ENCODE peak calls at places on chromosomes 16 and 17, in five cellular contexts. V is PC-3, N is HCT116, J is neural progenitor cell, T is MM.1S. M is an unnamed sample.
A peak's percentile ranks its signal among the peaks of the same experiment; 100 is the strongest.

GRCh38 chr17:83006515-83007455 is 72.6 kb upstream of the METRNL start:
- DNase-seq in V (no peak), N (no peak), J (no peak), T (no peak), M (peak; percentile 31)

GRCh38 chr16:79714440-79714839 is 113.9 kb upstream of the MAF start:
- DNase-seq in V (no peak), N (no peak), J (no peak), T (no peak), M (no peak)

GRCh38 chr17:32928527-32929287 is 754 bp downstream of the TMEM98 start:
- DNase-seq in V (no peak), N (no peak), J (no peak), T (no peak), M (peak; percentile 57)

GRCh38 chr16:11104168-11105037 is 151.6 kb downstream of the SOCS1 start:
- DNase-seq in V (no peak), N (no peak), J (no peak), T (no peak), M (no peak)

GRCh38 chr17:63140255-63140654 is 174.2 kb downstream of the TANC2 start:
- DNase-seq in V (peak; percentile 18), N (no peak), J (no peak), T (peak; percentile 88), M (peak; percentile 28)

GRCh38 chr17:38911081-38911730 is 14.2 kb upstream of the LASP1NB start:
- DNase-seq in V (no peak), N (no peak), J (no peak), T (no peak), M (no peak)

GRCh38 chr17:16460796-16461605 is 31.0 kb downstream of the LRRC75A start:
- DNase-seq in V (no peak), N (no peak), J (no peak), T (no peak), M (no peak)

GRCh38 chr17:50117202-50118040 is 12.5 kb downstream of the SAMD14 start:
- DNase-seq in V (peak; percentile 85), N (peak; percentile 68), J (peak; percentile 92), T (peak; percentile 74), M (peak; percentile 84)

GRCh38 chr17:78592991-78593329 is 15.8 kb upstream of the DNAH17 start:
- DNase-seq in V (no peak), N (no peak), J (no peak), T (no peak), M (no peak)

GRCh38 chr17:35030780-35031179 is 32.7 kb downstream of the RFFL start:
- DNase-seq in V (no peak), N (no peak), J (no peak), T (no peak), M (no peak)

GRCh38 chr16:29656688-29657523 is 6.1 kb upstream of the SPN start:
- DNase-seq in V (no peak), N (no peak), J (no peak), T (no peak), M (no peak)

GRCh38 chr16:72987480-72987901 is 60.4 kb downstream of the ZFHX3 start:
- DNase-seq in V (peak; percentile 66), N (no peak), J (no peak), T (no peak), M (no peak)

GRCh38 chr16:85982563-85982939 is 83.6 kb downstream of the IRF8 start:
- DNase-seq in V (no peak), N (no peak), J (no peak), T (no peak), M (no peak)

GRCh38 chr17:76370261-76370993 is 14.0 kb upstream of the SPHK1 start:
- DNase-seq in V (peak; percentile 99), N (no peak), J (no peak), T (no peak), M (peak; percentile 99)

GRCh38 chr17:58312824-58313223 is 15.8 kb downstream of the TSPOAP1 start:
- DNase-seq in V (peak; percentile 22), N (no peak), J (no peak), T (no peak), M (no peak)

GRCh38 chr17:27477050-27477647 is 20.9 kb downstream of the KSR1 start:
- DNase-seq in V (no peak), N (no peak), J (no peak), T (no peak), M (no peak)

GRCh38 chr17:81517339-81518112 is 4.9 kb upstream of the ACTG1 start:
- DNase-seq in V (no peak), N (no peak), J (peak; percentile 46), T (peak; percentile 5), M (peak; percentile 52)

GRCh38 chr17:81516439-81516838 is 3.8 kb upstream of the ACTG1 start:
- DNase-seq in V (no peak), N (no peak), J (no peak), T (peak; percentile 4), M (no peak)

GRCh38 chr17:81515530-81516041 is 3.0 kb upstream of the ACTG1 start:
- DNase-seq in V (no peak), N (no peak), J (no peak), T (peak; percentile 3), M (no peak)

GRCh38 chr17:81518113-81518784 is 5.7 kb upstream of the ACTG1 start:
- DNase-seq in V (peak; percentile 25), N (no peak), J (peak; percentile 67), T (no peak), M (peak; percentile 52)

DNA sequence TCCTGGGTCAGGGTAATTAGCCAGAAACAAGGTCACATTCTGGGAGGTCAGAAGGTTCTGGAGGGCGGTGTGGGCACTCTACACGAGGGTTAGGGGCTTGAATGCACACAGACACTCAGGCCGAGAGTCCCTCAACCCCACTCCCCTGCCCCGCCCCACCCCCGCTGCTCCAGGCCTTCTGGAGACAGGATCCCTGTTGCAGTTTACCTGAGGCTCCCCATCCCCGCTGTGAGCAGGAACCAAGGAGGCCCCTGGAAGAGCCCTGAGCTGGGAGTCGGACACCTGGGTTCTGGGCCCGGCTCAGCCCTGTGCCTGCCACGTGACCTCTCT is 4.4 kb upstream of the ACTG1 start:
- DNase-seq in V (no peak), N (no peak), J (no peak), T (no peak), M (no peak)
- H3K9ac ChIP-seq in V (no peak overlapping the region), N (peak overlapping the region; percentile 94), J (no peak overlapping the region), T (no peak overlapping the region), M (peak overlapping the region; percentile 81)

DNA sequence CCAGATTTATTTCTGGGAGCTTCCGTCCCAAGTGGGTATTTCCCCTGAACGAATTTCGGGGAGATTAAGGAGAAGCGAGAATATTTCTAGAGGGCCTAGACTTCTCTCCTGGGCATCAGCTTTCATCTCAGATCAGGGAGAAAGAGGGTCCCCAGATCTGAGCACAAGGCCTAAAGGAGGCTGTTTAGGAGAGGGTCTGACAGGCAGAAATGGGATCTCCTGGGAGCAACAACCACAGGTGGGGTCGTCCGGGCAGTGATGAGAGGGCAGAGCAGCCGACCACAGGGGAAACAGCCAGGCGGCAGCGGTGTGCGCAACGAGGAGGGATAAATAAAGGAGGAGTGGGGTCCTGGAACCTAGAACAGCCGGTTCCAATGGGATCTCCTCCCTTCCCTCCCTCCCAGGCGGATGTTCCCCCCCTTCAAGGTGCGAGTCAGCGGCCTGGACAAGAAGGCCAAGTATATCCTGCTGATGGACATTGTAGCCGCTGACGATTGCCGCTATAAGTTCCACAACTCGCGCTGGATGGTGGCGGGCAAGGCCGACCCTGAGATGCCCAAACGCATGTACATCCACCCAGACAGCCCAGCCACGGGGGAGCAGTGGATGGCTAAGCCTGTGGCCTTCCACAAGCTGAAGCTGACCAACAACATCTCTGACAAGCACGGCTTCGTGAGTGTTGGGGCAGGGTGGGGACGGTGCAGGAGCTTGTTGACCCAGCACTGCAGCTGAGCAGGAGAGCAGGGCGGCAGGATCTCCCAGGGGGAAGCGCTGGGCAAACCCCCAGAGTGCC is 1.8 kb downstream of the TBX2 start:
- DNase-seq in V (no peak), N (no peak), J (peak; percentile 21), T (no peak), M (peak; percentile 49)
- TF ChIP-seq EZH2 in V (no peak), N (no peak), J (peak; percentile 100), T (no peak), M (no peak)

GRCh38 chr16:50844840-50845239 is 103.0 kb downstream of the CYLD start:
- DNase-seq in V (no peak), N (no peak), J (no peak), T (no peak), M (no peak)

GRCh38 chr16:50841081-50841886 is 99.4 kb downstream of the CYLD start:
- DNase-seq in V (no peak), N (no peak), J (peak; percentile 13), T (no peak), M (peak; percentile 13)

GRCh38 chr16:50842013-50842505 is 100.2 kb downstream of the CYLD start:
- DNase-seq in V (no peak), N (no peak), J (no peak), T (no peak), M (no peak)

GRCh38 chr16:50839920-50840729 is 98.2 kb downstream of the CYLD start:
- DNase-seq in V (no peak), N (no peak), J (peak; percentile 21), T (no peak), M (no peak)

DNA sequence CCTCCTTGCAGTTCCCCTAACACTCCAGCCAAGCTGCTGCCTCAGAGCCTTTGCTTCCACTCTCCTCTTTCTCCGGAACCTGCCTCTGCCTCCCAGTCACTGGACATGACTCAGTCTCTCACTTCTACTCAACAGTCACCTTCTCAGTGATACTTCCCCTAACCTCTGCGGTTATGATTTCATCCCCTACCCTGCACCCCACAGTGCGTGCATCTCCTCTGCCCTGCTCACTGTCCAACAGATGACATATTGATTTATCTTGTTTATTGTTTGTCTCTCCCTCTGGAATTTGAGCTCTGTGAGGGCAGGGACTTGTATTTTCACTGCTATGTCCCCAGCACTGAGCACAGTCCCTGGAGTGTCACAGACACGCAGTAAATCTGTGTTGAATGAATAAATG is 100.7 kb downstream of the CYLD start:
- DNase-seq in V (no peak), N (no peak), J (no peak), T (no peak), M (no peak)
- TF ChIP-seq EZH2phosphoT487 in V (no peak), N (no peak), J (no peak), T (no peak), M (no peak)

GRCh38 chr17:45221997-45222272 is 250 bp downstream of the FMNL1 start:
- DNase-seq in V (no peak), N (no peak), J (peak; percentile 55), T (no peak), M (peak; percentile 47)

GRCh38 chr17:45222273-45222993 is 748 bp downstream of the FMNL1 start:
- DNase-seq in V (no peak), N (no peak), J (peak; percentile 30), T (peak; percentile 53), M (no peak)

GRCh38 chr17:45220079-45220478 is 1.6 kb upstream of the FMNL1 start:
- DNase-seq in V (no peak), N (no peak), J (no peak), T (no peak), M (no peak)

GRCh38 chr17:45221081-45221996 is at the start of gene FMNL1:
- DNase-seq in V (peak; percentile 35), N (no peak), J (peak; percentile 77), T (peak; percentile 81), M (peak; percentile 48)

DNA sequence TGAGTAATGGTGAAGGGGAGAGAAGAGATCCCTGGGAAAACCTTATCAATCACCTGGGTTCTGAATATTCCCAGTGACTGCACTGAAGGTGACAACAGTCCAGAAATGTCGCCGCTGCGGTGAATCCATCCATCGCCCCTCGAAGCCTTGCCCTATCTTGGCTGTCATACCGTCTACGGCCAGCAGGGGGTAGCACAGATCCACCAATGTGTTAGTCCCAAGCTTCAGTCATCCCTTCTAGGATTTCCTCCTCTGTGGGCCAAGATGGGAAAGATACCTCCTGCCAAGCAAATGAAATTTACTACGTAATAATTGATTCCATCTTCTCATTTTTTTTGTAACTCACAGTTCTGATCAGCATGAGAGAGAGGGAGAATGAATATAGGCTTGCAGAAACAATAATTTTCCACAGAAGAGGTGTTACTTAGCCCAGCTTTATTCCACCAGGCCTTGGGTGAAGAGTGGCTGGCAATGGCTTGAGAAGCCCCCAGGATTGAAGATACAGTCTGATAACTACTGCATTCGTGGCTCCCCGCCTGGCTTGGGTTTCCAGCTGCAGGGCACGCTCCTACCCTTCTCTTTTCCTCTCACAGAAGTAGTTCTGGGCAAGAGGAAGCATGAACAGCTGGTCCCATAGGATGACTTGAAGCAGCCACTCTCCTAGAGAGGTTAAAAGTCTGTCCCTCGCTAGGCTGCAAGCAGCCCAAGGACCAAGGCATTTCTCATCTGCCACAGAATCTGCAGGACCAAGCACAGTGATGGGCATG is 2.6 kb upstream of the FMNL1 start:
- DNase-seq in V (peak; percentile 92), N (peak; percentile 67), J (peak; percentile 86), T (peak; percentile 74), M (peak; percentile 83)
- H3K9ac ChIP-seq in V (no peak overlapping the region), N (no peak overlapping the region), J (no peak overlapping the region), T (no peak overlapping the region), M (no peak overlapping the region)

M was measured in GM23248.